ENCODE peak calls at places on chromosomes 3 and 15, in eight cellular contexts. O, N, L, V, X, Z, D and R are unnamed samples.

GRCh38 chr15:52788099-52788986 is 1.8 kb downstream of the ONECUT1 start:
- DNase-seq in Z (no peak), X (peak; percentile 28), O (no peak), V (no peak), D (no peak), N (peak; percentile 15), L (no peak), R (peak; percentile 53)

GRCh38 chr15:40336129-40337122 is 4.3 kb downstream of the CCDC9B start:
- DNase-seq in V (peak; percentile 65), O (no peak), L (no peak), N (no peak), X (no peak), D (no peak), Z (no peak), R (no peak)

GRCh38 chr3:15576475-15576874 is 24.9 kb downstream of the HACL1 start:
- DNase-seq in D (no peak), O (no peak), L (no peak), N (no peak), V (no peak), Z (no peak), X (no peak), R (no peak)

GRCh38 chr3:33144433-33144832 is 30.6 kb downstream of the CRTAP start:
- DNase-seq in V (no peak), D (no peak), O (no peak), L (no peak), N (no peak), X (peak; percentile 49), Z (no peak), R (no peak)

GRCh38 chr3:13296662-13297061 is 123.5 kb downstream of the NUP210 start:
- DNase-seq in O (no peak), X (no peak), Z (no peak), L (no peak), N (no peak), D (no peak), V (no peak), R (peak; percentile 22)

GRCh38 chr3:69385723-69386483 is at the start of gene FRMD4B:
- DNase-seq in X (peak; percentile 21), L (peak; percentile 82), Z (peak; percentile 85), D (no peak), V (peak; percentile 68), O (no peak), N (no peak), R (peak; percentile 79)

GRCh38 chr3:197542741-197543454 is 12.9 kb downstream of the BDH1 start:
- DNase-seq in N (no peak), Z (no peak), O (no peak), V (no peak), L (no peak), D (no peak), X (no peak), R (no peak)

GRCh38 chr3:53841296-53841695 is 4.9 kb downstream of the CHDH start:
- DNase-seq in O (no peak), V (no peak), Z (no peak), D (no peak), N (no peak), L (no peak), X (no peak), R (no peak)

GRCh38 chr15:60006203-60006782 is 2.2 kb downstream of the FOXB1 start:
- DNase-seq in X (no peak), N (peak; percentile 80), O (peak; percentile 38), Z (no peak), D (peak; percentile 2), V (peak; percentile 39), L (peak; percentile 13), R (no peak)

GRCh38 chr15:39365161-39365560 is 215.7 kb upstream of the THBS1 start:
- DNase-seq in N (no peak), L (no peak), X (no peak), O (no peak), Z (no peak), D (peak; percentile 29), V (no peak), R (no peak)

GRCh38 chr15:39914977-39915376 is 5.1 kb downstream of the GPR176 start:
- DNase-seq in O (no peak), N (no peak), L (no peak), Z (no peak), D (no peak), X (no peak), V (no peak), R (no peak)

GRCh38 chr3:122406198-122406597 is 9.7 kb downstream of the WDR5B start:
- DNase-seq in L (no peak), V (no peak), X (no peak), D (no peak), N (no peak), Z (no peak), O (no peak), R (no peak)

GRCh38 chr3:186990878-186991308 is 60.6 kb downstream of the ST6GAL1 start:
- DNase-seq in V (no peak), L (no peak), O (no peak), X (no peak), N (no peak), Z (no peak), D (peak; percentile 22), R (no peak)

GRCh38 chr3:60594025-60594424 is 657.2 kb downstream of the FHIT start:
- DNase-seq in X (no peak), O (no peak), L (no peak), Z (peak; percentile 74), V (peak; percentile 31), D (peak; percentile 45), N (no peak), R (peak; percentile 89)

GRCh38 chr3:35383719-35384555 is 255.4 kb upstream of the ARPP21 start:
- DNase-seq in Z (no peak), V (no peak), D (no peak), X (peak; percentile 27), L (no peak), O (no peak), N (no peak), R (no peak)

GRCh38 chr15:34699968-34700640 is 54.7 kb downstream of the GJD2 start:
- DNase-seq in O (no peak), X (no peak), V (no peak), L (no peak), Z (no peak), D (no peak), N (no peak), R (no peak)
- H3K4me1 ChIP-seq in O (no peaks in the 10 kb centered on the region), X (no peaks in the 10 kb centered on the region), V (no peaks in the 10 kb centered on the region), L (no peaks in the 10 kb centered on the region), Z (no peaks in the 10 kb centered on the region), D (no peaks in the 10 kb centered on the region), N (peaks cover 5% of the 10 kb centered on the region), R (no peaks in the 10 kb centered on the region)

DNA sequence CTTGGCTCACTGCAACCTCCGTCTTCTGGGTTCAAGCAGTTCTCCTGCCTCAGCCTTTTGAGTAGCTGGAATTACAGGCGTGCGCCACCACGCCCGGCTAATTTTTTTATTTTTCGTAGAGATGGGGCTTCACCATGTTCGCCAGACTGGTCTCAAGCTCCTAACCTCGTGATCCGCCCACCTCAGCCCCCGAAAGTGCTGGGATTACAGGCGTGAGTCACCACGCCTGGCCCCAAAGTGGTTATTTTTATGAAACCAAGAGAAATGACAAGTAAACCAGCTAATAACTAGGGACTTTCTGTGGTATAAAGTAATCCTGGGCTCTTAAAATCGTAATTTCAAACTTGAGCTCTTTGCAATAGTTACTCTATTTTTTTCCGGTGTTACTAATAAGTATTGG is 4.0 kb downstream of the ZSCAN2 start:
- DNase-seq in Z (no peak), N (no peak), V (no peak), L (no peak), X (no peak), D (peak; percentile 5), O (no peak), R (no peak)
- H3K4me1 ChIP-seq in Z (no peaks in the 10 kb centered on the region), N (peaks cover 4% of the 10 kb centered on the region), V (no peaks in the 10 kb centered on the region), L (peaks cover 31% of the 10 kb centered on the region), X (peaks cover 38% of the 10 kb centered on the region), D (peaks cover 4% of the 10 kb centered on the region), O (peaks cover 40% of the 10 kb centered on the region), R (peaks cover 16% of the 10 kb centered on the region)

DNA sequence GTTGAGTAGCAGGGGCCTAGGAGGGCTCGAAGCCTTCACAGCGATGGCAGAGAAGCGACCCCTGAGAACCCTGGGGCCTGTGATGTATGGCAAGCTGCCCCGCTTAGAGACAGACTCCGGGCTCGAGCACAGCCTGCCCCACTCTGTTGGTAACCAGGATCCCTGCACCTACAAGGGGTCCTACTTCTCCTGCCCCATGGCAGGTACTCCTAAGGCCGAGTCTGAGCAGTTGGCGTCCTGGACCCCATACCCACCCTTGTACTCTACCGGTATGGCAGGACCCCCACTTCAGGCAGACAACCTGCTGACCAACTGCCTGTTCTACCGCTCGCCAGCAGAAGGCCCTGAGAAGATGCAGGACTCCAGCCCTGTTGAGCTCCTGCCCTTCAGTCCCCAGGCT is 4.3 kb downstream of the C15orf39 start:
- DNase-seq in X (no peak), O (no peak), D (no peak), N (no peak), L (no peak), Z (no peak), V (no peak), R (no peak)
- H3K4me1 ChIP-seq in X (peaks cover 31% of the 10 kb centered on the region), O (peaks cover 47% of the 10 kb centered on the region), D (peaks cover 7% of the 10 kb centered on the region), N (peaks cover 11% of the 10 kb centered on the region), L (peaks cover 22% of the 10 kb centered on the region), Z (peaks cover 6% of the 10 kb centered on the region), V (peaks cover 8% of the 10 kb centered on the region), R (peaks cover 57% of the 10 kb centered on the region)

DNA sequence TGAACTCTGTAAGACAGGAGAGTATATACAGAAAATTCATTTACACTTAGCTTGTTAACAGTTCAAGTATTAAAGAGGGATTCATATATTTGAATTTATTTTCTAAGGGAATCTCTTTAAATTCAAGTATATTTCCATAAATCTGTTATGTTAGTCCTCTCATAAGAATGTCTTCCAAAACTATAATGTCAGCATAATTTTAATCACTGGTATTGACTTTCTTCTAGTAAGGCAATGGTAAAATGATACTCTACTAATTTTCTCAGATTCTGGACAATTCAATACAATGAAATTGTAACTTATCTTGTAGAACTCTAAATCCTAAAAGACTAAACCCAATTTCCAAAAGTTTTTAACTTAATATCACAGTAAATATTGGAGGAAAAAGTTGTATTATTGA is 66.3 kb upstream of the EPHA6 start:
- DNase-seq in L (no peak), D (no peak), V (no peak), Z (no peak), X (no peak), N (no peak), O (no peak), R (no peak)
- H3K4me1 ChIP-seq in L (no peaks in the 10 kb centered on the region), D (no peaks in the 10 kb centered on the region), V (no peaks in the 10 kb centered on the region), Z (no peaks in the 10 kb centered on the region), X (no peaks in the 10 kb centered on the region), N (no peaks in the 10 kb centered on the region), O (no peaks in the 10 kb centered on the region), R (no peaks in the 10 kb centered on the region)

DNA sequence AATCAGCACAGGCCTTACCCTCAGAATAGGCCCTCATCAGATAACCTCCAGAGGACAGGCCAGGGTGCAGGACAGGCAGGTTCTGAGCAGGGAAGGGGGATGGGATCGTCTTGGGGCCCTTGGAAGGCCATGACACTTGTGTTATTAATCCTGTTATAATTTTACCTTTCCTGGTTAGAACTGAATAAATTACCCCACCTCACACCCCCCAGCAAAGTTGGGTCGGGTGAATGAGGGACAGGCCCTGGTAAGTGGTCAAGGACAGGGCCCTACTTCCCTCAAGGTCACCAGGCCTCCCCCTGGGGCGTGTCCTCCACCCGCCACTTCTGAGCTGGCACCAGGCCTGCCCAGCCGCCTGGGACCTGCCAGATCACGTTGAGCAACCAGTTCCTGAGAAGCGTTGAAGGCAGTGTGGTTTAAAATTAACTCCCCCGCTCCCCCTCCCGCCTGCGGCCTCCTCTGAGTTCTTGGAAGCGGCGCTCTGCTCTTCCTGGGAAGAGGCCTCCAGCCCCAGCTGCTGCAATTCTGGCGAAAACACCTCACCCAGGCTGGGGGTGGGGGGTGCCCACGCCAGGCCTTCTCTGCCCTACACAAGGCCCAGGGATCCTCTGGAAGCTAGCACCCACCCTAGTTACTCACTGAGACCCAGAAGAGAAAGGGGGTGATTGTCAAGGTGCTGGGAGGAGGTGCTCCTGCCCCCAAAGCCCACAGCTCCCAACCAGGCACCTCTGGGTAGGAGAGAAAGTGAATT is 10.6 kb downstream of the CISH start:
- DNase-seq in X (peak; percentile 89), O (peak; percentile 31), D (peak; percentile 95), L (peak; percentile 87), Z (peak; percentile 97), V (peak; percentile 91), N (no peak), R (peak; percentile 97)
- H3K4me1 ChIP-seq in X (peaks cover 41% of the 10 kb centered on the region), O (peaks cover 73% of the 10 kb centered on the region), D (peaks cover 22% of the 10 kb centered on the region), L (peaks cover 37% of the 10 kb centered on the region), Z (peaks cover 15% of the 10 kb centered on the region), V (peaks cover 29% of the 10 kb centered on the region), N (peaks cover 8% of the 10 kb centered on the region), R (peaks cover 73% of the 10 kb centered on the region)